ENCODE peak calls at places on chromosomes 3 and 15, in nine cellular contexts. N is uterus, J is stomach, B is fibroblast of pulmonary artery, T is A549, F is cardiac muscle cell, H is GM10248, Y is HFF-Myc, D is Calu3. I is an unnamed sample.

GRCh38 chr3:155013427-155013826 is 66.7 kb upstream of the MME start:
- DNase-seq in B (peak), D (no peak), T (no peak), J (no peak), Y (no peak), N (no peak), H (no peak), F (no peak), I (no peak)

GRCh38 chr3:42670051-42670576 is 15.2 kb upstream of the KLHL40 start:
- DNase-seq in F (no peak), T (no peak), Y (no peak), J (peak), B (no peak), H (no peak), N (no peak), D (no peak), I (no peak)

GRCh38 chr3:190378240-190378891 is 9.6 kb upstream of the CLDN16 start:
- DNase-seq in D (no peak), H (no peak), F (no peak), N (peak), T (peak), J (no peak), B (peak), Y (no peak), I (no peak)

GRCh38 chr3:188689101-188689574 is 482.6 kb upstream of the TPRG1 start:
- DNase-seq in F (no peak), N (no peak), T (no peak), Y (no peak), H (no peak), D (no peak), B (peak), J (no peak), I (peak)

GRCh38 chr3:133644768-133645167 is 17.0 kb downstream of the TOPBP1 start:
- DNase-seq in B (peak), F (no peak), T (peak), H (no peak), J (no peak), D (no peak), Y (peak), N (no peak), I (peak)

GRCh38 chr3:150975992-150976368 is 3.5 kb upstream of the CLRN1 start:
- DNase-seq in J (no peak), B (no peak), Y (no peak), F (no peak), H (no peak), T (no peak), N (no peak), D (no peak), I (no peak)

GRCh38 chr15:76974456-76975083 is 20.4 kb upstream of the PSTPIP1 start:
- DNase-seq in F (no peak), D (no peak), B (no peak), J (no peak), N (no peak), H (no peak), T (no peak), Y (no peak), I (no peak)

GRCh38 chr3:20173844-20174410 is 12.1 kb downstream of the SGO1 start:
- DNase-seq in H (no peak), Y (no peak), B (no peak), N (no peak), D (no peak), T (no peak), F (no peak), J (no peak), I (peak)

GRCh38 chr15:81297147-81297572 is 26.8 kb downstream of the STARD5 start:
- DNase-seq in Y (no peak), B (peak), J (no peak), N (no peak), F (no peak), H (no peak), T (peak), D (peak), I (peak)

GRCh38 chr3:192879346-192880031 is 38.2 kb downstream of the MB21D2 start:
- DNase-seq in F (peak), H (no peak), J (no peak), Y (peak), N (no peak), B (peak), T (peak), D (peak), I (peak)

GRCh38 chr3:111735271-111735758 is 123.8 kb upstream of the PHLDB2 start:
- DNase-seq in J (no peak), N (no peak), D (peak), Y (no peak), T (peak), F (peak), H (no peak), B (peak), I (peak)

GRCh38 chr3:195900426-195901355 is 7.7 kb downstream of the TNK2 start:
- DNase-seq in H (peak), F (no peak), B (peak), D (peak), T (no peak), N (no peak), Y (no peak), J (peak), I (no peak)

GRCh38 chr15:43104426-43104825 is 1.4 kb downstream of the UBR1 start:
- DNase-seq in J (no peak), T (no peak), B (no peak), D (no peak), N (no peak), H (no peak), Y (no peak), F (no peak), I (no peak)

GRCh38 chr3:31968391-31968926 is 12.6 kb downstream of the OSBPL10 start:
- DNase-seq in D (no peak), T (peak), F (no peak), J (no peak), N (no peak), H (no peak), B (peak), Y (peak), I (peak)

GRCh38 chr3:47315069-47315647 is 32.4 kb downstream of the KLHL18 start:
- DNase-seq in T (no peak), F (no peak), H (no peak), B (peak), N (no peak), Y (no peak), D (no peak), J (no peak), I (peak)

GRCh38 chr3:112333002-112333385 is at the start of gene CD200:
- DNase-seq in J (peak), N (peak), B (peak), T (no peak), Y (no peak), D (peak), F (peak), H (peak), I (peak)

GRCh38 chr15:85741021-85741421 is 53.7 kb downstream of the KLHL25 start:
- DNase-seq in H (no peak), D (no peak), F (no peak), N (no peak), Y (no peak), B (no peak), J (no peak), T (no peak), I (no peak)

GRCh38 chr3:8573342-8573926 is 71.2 kb downstream of the SSUH2 start:
- DNase-seq in H (no peak), D (no peak), B (peak), Y (no peak), T (no peak), F (no peak), J (no peak), N (no peak), I (no peak)

GRCh38 chr3:125359700-125360099 is 15.4 kb downstream of the ZNF148 start:
- DNase-seq in H (no peak), N (no peak), Y (no peak), T (no peak), J (no peak), B (no peak), D (no peak), F (no peak), I (no peak)

GRCh38 chr3:20669184-20669583 is 483.2 kb upstream of the SGO1 start:
- DNase-seq in H (no peak), B (peak), J (no peak), Y (no peak), N (no peak), T (no peak), F (peak), D (no peak), I (no peak)

GRCh38 chr3:157388976-157389375 is 47.7 kb upstream of the PTX3 start:
- DNase-seq in T (no peak), J (no peak), F (no peak), B (peak), N (no peak), Y (no peak), D (no peak), H (no peak), I (no peak)

GRCh38 chr3:114609952-114610351 is 316.1 kb downstream of the TIGIT start:
- DNase-seq in J (no peak), F (no peak), B (no peak), Y (no peak), N (no peak), D (no peak), T (no peak), H (no peak), I (no peak)

GRCh38 chr3:194450341-194450740 is 36.5 kb downstream of the ATP13A3 start:
- DNase-seq in N (no peak), T (no peak), B (no peak), D (no peak), J (no peak), Y (no peak), F (no peak), H (no peak), I (no peak)

GRCh38 chr3:104606812-104607211 is 759.9 kb upstream of the ALCAM start:
- DNase-seq in D (no peak), H (no peak), J (peak), N (no peak), F (no peak), B (no peak), Y (no peak), T (no peak), I (no peak)

GRCh38 chr3:65245133-65246076 is 557.6 kb upstream of the ADAMTS9 start:
- DNase-seq in B (peak), F (no peak), Y (no peak), T (no peak), D (peak), J (no peak), H (no peak), N (no peak), I (peak)

GRCh38 chr3:133868758-133869429 is 26.8 kb downstream of the RAB6B start:
- DNase-seq in T (no peak), D (no peak), F (no peak), Y (no peak), J (no peak), N (no peak), B (no peak), H (no peak), I (no peak)

GRCh38 chr3:46208167-46208704 is at the start of gene CCR1:
- DNase-seq in D (peak), H (peak), T (peak), F (peak), N (no peak), B (peak), Y (no peak), J (no peak), I (peak)

GRCh38 chr15:87943629-87944028 is 312.9 kb downstream of the NTRK3 start:
- DNase-seq in T (no peak), B (no peak), F (no peak), N (no peak), H (no peak), Y (no peak), J (no peak), D (no peak), I (no peak)

GRCh38 chr3:12943124-12944021 is 102.0 kb upstream of the RPL32 start:
- DNase-seq in Y (no peak), N (no peak), J (peak), B (no peak), D (no peak), T (no peak), H (no peak), F (no peak), I (no peak)

GRCh38 chr15:68372291-68372811 is 59.6 kb downstream of the ITGA11 start:
- DNase-seq in J (no peak), D (peak), Y (no peak), B (peak), N (peak), H (no peak), F (peak), T (peak), I (no peak)

GRCh38 chr3:149713730-149714654 is 38.3 kb downstream of the COMMD2 start:
- DNase-seq in T (no peak), J (no peak), N (no peak), D (no peak), B (no peak), Y (no peak), H (no peak), F (no peak), I (no peak)

GRCh38 chr3:101950510-101950909 is 101.2 kb downstream of the NFKBIZ start:
- DNase-seq in N (no peak), H (peak), Y (peak), T (peak), J (no peak), B (peak), D (peak), F (no peak), I (no peak)

GRCh38 chr3:197356275-197356674 is 57.9 kb upstream of the DLG1 start:
- DNase-seq in D (no peak), T (no peak), Y (no peak), H (no peak), N (no peak), J (peak), F (no peak), B (no peak), I (no peak)

GRCh38 chr3:27160779-27161287 is 208.3 kb downstream of the NEK10 start:
- DNase-seq in T (no peak), D (no peak), N (no peak), Y (no peak), H (no peak), F (no peak), B (no peak), J (no peak), I (no peak)

GRCh38 chr3:88828466-88828865 is 279.0 kb upstream of the EPHA3 start:
- DNase-seq in T (no peak), Y (no peak), H (no peak), F (no peak), B (no peak), D (no peak), J (no peak), N (no peak), I (no peak)
- TF ChIP-seq CTCF in T (no peak), Y (no peak), H (no peak), F (no peak), B (no peak), D (no peak), J (no peak), N (no peak), I (no peak)

GRCh38 chr15:29596266-29596665 is 226.0 kb downstream of the TJP1 start:
- DNase-seq in B (peak), D (no peak), F (no peak), T (no peak), H (no peak), J (no peak), N (no peak), Y (no peak), I (no peak)
- TF ChIP-seq CTCF in B (peak), D (no peak), F (peak), T (no peak), H (no peak), J (no peak), N (no peak), Y (peak), I (peak)

GRCh38 chr3:152707314-152707713 is 127.6 kb upstream of the P2RY1 start:
- DNase-seq in D (no peak), H (no peak), F (no peak), J (no peak), Y (no peak), B (no peak), T (no peak), N (no peak), I (no peak)
- TF ChIP-seq CTCF in D (no peak), H (no peak), F (no peak), J (no peak), Y (no peak), B (no peak), T (no peak), N (no peak), I (no peak)

GRCh38 chr15:48641416-48641815 is 4.1 kb downstream of the FBN1 start:
- DNase-seq in N (no peak), F (no peak), H (peak), Y (no peak), B (peak), T (peak), D (no peak), J (no peak), I (peak)
- TF ChIP-seq CTCF in N (no peak), F (peak), H (peak), Y (peak), B (peak), T (no peak), D (no peak), J (no peak), I (peak)

GRCh38 chr15:34616613-34617012 is 33.2 kb upstream of the GOLGA8B start:
- DNase-seq in T (peak), N (no peak), H (no peak), B (peak), J (no peak), Y (no peak), F (peak), D (peak), I (peak)
- TF ChIP-seq CTCF in T (peak), N (no peak), H (no peak), B (peak), J (no peak), Y (no peak), F (no peak), D (no peak), I (peak)

GRCh38 chr15:69557340-69558137 is 104.9 kb downstream of the RPLP1 start:
- DNase-seq in F (no peak), B (peak), J (peak), T (peak), N (no peak), Y (peak), H (no peak), D (peak), I (peak)

GRCh38 chr15:69562097-69562496 is 109.5 kb downstream of the RPLP1 start:
- DNase-seq in J (no peak), T (no peak), H (no peak), N (no peak), D (no peak), F (no peak), Y (no peak), B (no peak), I (no peak)

GRCh38 chr15:69561071-69561784 is 108.6 kb downstream of the RPLP1 start:
- DNase-seq in T (peak), F (no peak), J (peak), Y (no peak), B (no peak), H (no peak), D (no peak), N (no peak), I (no peak)

GRCh38 chr15:69558138-69558409 is 105.5 kb downstream of the RPLP1 start:
- DNase-seq in T (no peak), Y (no peak), H (no peak), N (no peak), B (no peak), J (no peak), D (no peak), F (no peak), I (no peak)

DNA sequence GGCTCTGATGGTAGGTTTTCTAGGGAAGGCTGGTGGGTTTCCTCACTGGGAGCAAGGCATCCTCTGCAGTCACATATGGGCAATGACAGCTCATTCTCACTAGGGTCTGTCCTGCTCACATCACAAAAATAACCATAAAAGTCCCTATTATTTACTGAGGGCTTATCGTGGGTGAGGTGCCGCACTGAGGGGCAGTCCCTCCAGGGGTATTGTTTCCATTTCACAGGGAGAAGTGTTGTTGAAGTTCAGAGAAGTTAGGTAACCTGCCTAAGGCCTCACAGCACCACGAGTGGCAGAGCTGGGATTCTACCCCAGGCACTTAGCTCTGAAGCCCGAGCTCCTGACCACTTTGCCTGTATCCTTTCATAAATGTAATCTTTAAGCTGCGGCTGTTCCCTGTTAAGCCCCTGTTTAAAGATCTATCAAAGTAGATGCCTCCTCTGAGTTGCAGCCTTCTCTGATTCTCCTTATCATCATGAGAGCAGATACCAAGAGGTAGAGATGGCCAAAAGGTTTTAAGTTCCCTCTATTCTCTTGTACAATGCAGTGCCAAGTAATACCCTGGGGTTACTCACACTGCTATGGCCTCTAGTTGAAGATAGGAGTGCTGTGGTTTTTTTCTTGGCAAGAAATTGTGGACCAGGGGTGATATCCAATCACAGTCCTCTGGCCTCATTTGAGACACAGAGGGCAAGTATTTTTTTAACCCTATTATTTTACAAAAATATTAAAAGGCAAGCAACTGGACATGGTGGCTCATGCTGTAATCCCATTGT is 107.0 kb downstream of the RPLP1 start:
- DNase-seq in Y (no peak), D (no peak), N (no peak), H (no peak), B (peak), F (no peak), J (no peak), T (no peak), I (no peak)
- TF ChIP-seq CTCF in Y (no peak), D (no peak), N (no peak), H (no peak), B (peak), F (peak), J (no peak), T (no peak), I (no peak)

DNA sequence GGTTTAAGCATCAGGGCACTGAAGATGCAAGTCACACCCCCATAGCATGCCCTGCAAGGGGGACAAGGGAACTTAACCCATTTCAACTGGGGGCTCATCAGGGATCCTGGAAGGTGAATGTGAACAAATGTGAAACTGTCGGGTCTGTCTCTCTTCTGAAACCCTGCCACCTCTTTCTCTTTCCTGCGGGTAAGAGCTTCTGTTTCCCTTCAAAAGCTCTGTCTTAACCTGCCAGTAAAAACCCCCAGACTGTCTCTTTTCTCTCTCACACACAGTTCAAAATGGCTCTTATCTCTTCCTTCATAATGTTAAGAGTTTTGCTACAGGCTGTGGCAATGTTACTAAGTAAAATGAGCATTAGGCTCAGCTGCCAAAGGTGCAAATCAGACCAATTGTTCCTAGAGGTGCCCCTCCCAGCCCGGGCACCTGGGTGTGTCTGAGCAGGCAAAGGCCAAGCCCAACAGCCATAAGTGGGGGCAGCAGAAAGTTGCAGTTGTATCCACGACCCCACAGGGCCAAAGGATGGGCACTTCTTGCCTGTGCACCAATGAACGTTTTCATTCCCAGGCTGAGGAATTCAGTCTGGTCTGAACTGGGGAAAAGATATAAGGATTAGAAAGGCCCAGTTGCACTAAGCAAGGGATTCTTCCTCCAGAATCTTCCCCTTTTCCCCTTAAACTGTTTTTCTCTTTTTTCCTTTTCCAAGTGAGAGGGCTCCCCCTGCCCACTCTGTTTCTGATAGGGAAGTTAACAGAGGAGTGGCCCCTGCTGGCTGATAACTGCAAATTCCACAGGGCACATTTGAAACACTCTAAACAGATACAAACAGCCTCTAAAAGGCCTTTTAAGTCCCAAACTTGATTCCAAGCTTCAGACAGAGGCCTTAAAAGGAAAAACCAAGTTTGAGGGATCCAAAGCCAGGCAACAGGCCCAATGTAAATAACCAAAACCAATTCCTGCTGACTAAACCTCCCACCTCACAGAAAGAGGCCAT is 113.8 kb upstream of the EPHA6 start:
- DNase-seq in N (no peak), T (peak), B (no peak), Y (no peak), F (peak), D (no peak), H (no peak), J (no peak), I (no peak)
- TF ChIP-seq CTCF in N (no peak), T (no peak), B (no peak), Y (no peak), F (no peak), D (no peak), H (no peak), J (no peak), I (no peak)